ENCODE peak calls at places on chromosomes 1 and 21, in four cellular contexts. N, U, D and I are unnamed samples.

GRCh38 chr1:217274927-217275616 is 355.8 kb downstream of the GPATCH2 start:
- DNase-seq in N (no peak), U (no peak), D (no peak), I (no peak)

GRCh38 chr1:221913351-221913750 is 171.5 kb upstream of the DUSP10 start:
- DNase-seq in N (no peak), U (no peak), D (no peak), I (no peak)

GRCh38 chr1:98044766-98045165 is 123.9 kb upstream of the DPYD start:
- DNase-seq in N (no peak), U (no peak), D (no peak), I (no peak)

GRCh38 chr1:185719021-185719420 is 15.2 kb upstream of the HMCN1 start:
- DNase-seq in N (no peak), U (peak), D (no peak), I (no peak)

GRCh38 chr1:59669752-59670312 is 144.9 kb upstream of the HOOK1 start:
- DNase-seq in N (no peak), U (peak), D (no peak), I (peak)

GRCh38 chr21:32329331-32329730 is 30.7 kb downstream of the MRAP start:
- DNase-seq in N (no peak), U (no peak), D (no peak), I (no peak)

GRCh38 chr1:234851450-234852438 is 241.8 kb upstream of the IRF2BP2 start:
- DNase-seq in N (no peak), U (no peak), D (no peak), I (no peak)

GRCh38 chr1:18901952-18902522 is 318 bp downstream of the ALDH4A1 start:
- DNase-seq in N (no peak), U (no peak), D (no peak), I (no peak)

GRCh38 chr1:3391711-3392110 is 62.8 kb upstream of the ARHGEF16 start:
- DNase-seq in N (no peak), U (peak), D (no peak), I (no peak)

GRCh38 chr1:219415433-219415832 is 197.5 kb downstream of the ZC3H11B start:
- DNase-seq in N (no peak), U (no peak), D (no peak), I (no peak)

GRCh38 chr1:63593303-63593886 is at the start of gene PGM1:
- DNase-seq in N (peak), U (peak), D (no peak), I (peak)

GRCh38 chr1:215282557-215282956 is 200.0 kb downstream of the KCNK2 start:
- DNase-seq in N (no peak), U (no peak), D (no peak), I (no peak)

GRCh38 chr1:64246294-64246917 is 43.0 kb downstream of the UBE2U start:
- DNase-seq in N (peak), U (no peak), D (peak), I (peak)

GRCh38 chr1:16906873-16907272 is 11.1 kb downstream of the RNU1-2 start:
- DNase-seq in N (no peak), U (no peak), D (no peak), I (no peak)

GRCh38 chr1:185788386-185788785 is 54.2 kb downstream of the HMCN1 start:
- DNase-seq in N (no peak), U (no peak), D (no peak), I (no peak)

GRCh38 chr1:214363386-214363785 is 82.4 kb downstream of the SMYD2 start:
- DNase-seq in N (no peak), U (no peak), D (no peak), I (no peak)

GRCh38 chr1:41641483-41641829 is 157.0 kb upstream of the EDN2 start:
- DNase-seq in N (no peak), U (no peak), D (no peak), I (no peak)

GRCh38 chr1:55138740-55139283 is 76.4 kb downstream of the USP24 start:
- DNase-seq in N (no peak), U (no peak), D (no peak), I (no peak)

GRCh38 chr1:220526294-220526693 is 1.6 kb upstream of the MARK1 start:
- DNase-seq in N (no peak), U (peak), D (no peak), I (peak)

GRCh38 chr21:36166705-36167104 is 10.1 kb downstream of the DOP1B start:
- DNase-seq in N (no peak), U (no peak), D (no peak), I (no peak)

GRCh38 chr1:248753715-248754280 is 1.8 kb downstream of the LYPD8 start:
- DNase-seq in N (no peak), U (no peak), D (no peak), I (no peak)

GRCh38 chr1:89746424-89747149 is 74.2 kb upstream of the LRRC8D start:
- DNase-seq in N (no peak), U (no peak), D (peak), I (no peak)

GRCh38 chr1:243542726-243543415 is 287.0 kb downstream of the SDCCAG8 start:
- DNase-seq in N (no peak), U (no peak), D (no peak), I (no peak)

GRCh38 chr1:1196431-1197187 is 9.8 kb downstream of the TNFRSF18 start:
- DNase-seq in N (no peak), U (peak), D (no peak), I (no peak)

GRCh38 chr1:115969509-115969908 is 6.8 kb upstream of the SLC22A15 start:
- DNase-seq in N (no peak), U (peak), D (peak), I (no peak)

GRCh38 chr1:26391450-26391849 is 18.9 kb upstream of the ZNF683 start:
- DNase-seq in N (peak), U (peak), D (peak), I (peak)

GRCh38 chr1:28751315-28752056 is 14.7 kb downstream of the YTHDF2 start:
- DNase-seq in N (no peak), U (no peak), D (no peak), I (no peak)

GRCh38 chr1:185338719-185339622 is 21.9 kb upstream of the IVNS1ABP start:
- DNase-seq in N (no peak), U (no peak), D (no peak), I (no peak)

GRCh38 chr21:34365794-34366193 is 2.0 kb downstream of the KCNE2 start:
- DNase-seq in N (no peak), U (no peak), D (no peak), I (peak)

GRCh38 chr1:157095091-157095490 is 4.5 kb downstream of the ETV3L start:
- DNase-seq in N (no peak), U (no peak), D (no peak), I (no peak)
- TF ChIP-seq NR3C1 in N (no peak), U (no peak), D (no peak), I (no peak)

GRCh38 chr1:152917794-152918193 is 9.4 kb downstream of the IVL start:
- DNase-seq in N (no peak), U (no peak), D (no peak), I (peak)

GRCh38 chr1:152907686-152908601 is at the start of gene IVL:
- DNase-seq in N (no peak), U (no peak), D (no peak), I (no peak)

GRCh38 chr1:152912900-152913299 is 4.6 kb downstream of the IVL start:
- DNase-seq in N (no peak), U (no peak), D (no peak), I (no peak)

DNA sequence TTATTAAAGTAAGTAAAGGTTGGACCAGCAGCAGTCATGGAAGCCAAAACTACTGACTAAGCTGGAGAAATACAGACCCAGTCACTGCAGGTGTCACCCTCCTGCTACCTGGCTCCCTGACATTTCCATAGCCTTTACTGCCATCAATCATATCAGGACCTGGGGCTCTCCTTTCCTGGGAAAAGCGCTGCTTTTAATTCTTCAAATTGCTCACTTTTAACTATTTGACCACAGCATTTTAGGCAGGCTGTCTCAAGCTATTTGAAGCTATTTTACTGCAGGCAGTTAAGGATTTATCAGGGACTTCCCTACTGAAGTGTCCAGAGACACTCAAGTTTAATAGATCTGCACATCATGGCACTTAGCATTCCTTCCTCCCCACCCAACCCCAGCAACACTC is 4.1 kb downstream of the IVL start:
- DNase-seq in N (no peak), U (no peak), D (no peak), I (no peak)
- TF ChIP-seq NR3C1 in N (no peak), U (no peak), D (no peak), I (no peak)

DNA sequence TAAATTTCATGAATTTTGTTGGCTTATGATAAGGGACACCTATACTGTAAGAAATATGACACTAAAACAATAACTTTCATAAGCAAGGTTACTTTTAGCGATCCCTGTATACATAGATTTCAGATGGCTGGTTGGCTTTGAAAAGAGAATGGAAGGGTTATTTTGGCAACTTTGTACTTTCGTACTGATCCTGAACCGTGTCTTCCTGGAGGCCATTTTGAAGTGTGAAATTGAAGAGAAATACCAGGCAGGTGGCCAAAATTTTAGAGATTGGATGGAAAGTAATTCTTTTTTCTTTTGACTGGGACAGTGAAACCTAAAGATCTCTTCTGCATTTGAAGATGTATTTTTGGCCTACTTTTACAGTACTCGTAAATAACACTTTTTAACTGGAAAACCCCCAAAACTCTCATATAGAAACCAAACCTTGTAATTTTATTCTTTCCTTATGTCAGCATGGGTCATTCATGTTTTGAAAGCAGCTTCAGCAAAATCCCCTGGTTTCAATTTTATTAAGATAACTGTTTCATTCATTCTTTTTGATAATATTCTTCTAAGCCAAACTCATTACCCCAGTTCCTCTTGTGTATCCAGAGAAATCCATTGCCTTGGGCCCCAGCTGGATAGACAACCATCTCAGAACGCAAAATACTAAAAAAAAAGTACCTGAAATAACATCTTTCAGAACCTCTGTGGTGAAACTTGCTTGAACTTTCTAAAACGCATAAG is 38.4 kb upstream of the ZNF281 start:
- DNase-seq in N (no peak), U (no peak), D (no peak), I (no peak)
- TF ChIP-seq NR3C1 in N (no peak), U (no peak), D (no peak), I (no peak)

GRCh38 chr1:106268070-106268469 is 788.4 kb upstream of the PRMT6 start:
- DNase-seq in N (no peak), U (peak), D (no peak), I (peak)
- TF ChIP-seq NR3C1 in N (no peak), U (no peak), D (no peak), I (no peak)

GRCh38 chr1:61588736-61589381 is 136.1 kb downstream of the TM2D1 start:
- DNase-seq in N (peak), U (peak), D (peak), I (peak)
- TF ChIP-seq NR3C1 in N (no peak), U (no peak), D (no peak), I (no peak)